ENCODE peak calls at places on chromosome 11, in five cellular contexts. One of them, this sample, is unnamed.

GRCh38 chr11:41522391-41522790 is 62.9 kb upstream of the LRRC4C start:
- DNase-seq in adrenal gland: no peak
- DNase-seq in left ventricle myocardium inferior: no peak
- DNase-seq in A549: no peak
- DNase-seq in epithelial cell of esophagus: no peak
- DNase-seq in this sample: no peak

GRCh38 chr11:9057032-9057431 is 34.4 kb downstream of the SCUBE2 start:
- DNase-seq in adrenal gland: no peak
- DNase-seq in A549: no peak
- DNase-seq in epithelial cell of esophagus: no peak
- DNase-seq in left ventricle myocardium inferior: no peak
- DNase-seq in this sample: no peak

GRCh38 chr11:118275184-118275583 is 11.1 kb upstream of the MPZL2 start:
- DNase-seq in epithelial cell of esophagus: peak; percentile 80
- DNase-seq in adrenal gland: no peak
- DNase-seq in A549: no peak
- DNase-seq in left ventricle myocardium inferior: no peak
- DNase-seq in this sample: no peak

GRCh38 chr11:19450282-19450681 is 209.5 kb upstream of the E2F8 start:
- DNase-seq in A549: no peak
- DNase-seq in epithelial cell of esophagus: no peak
- DNase-seq in left ventricle myocardium inferior: no peak
- DNase-seq in adrenal gland: no peak
- DNase-seq in this sample: no peak

GRCh38 chr11:118622376-118623290 is 15.2 kb downstream of the PHLDB1 start:
- DNase-seq in epithelial cell of esophagus: peak; percentile 95
- DNase-seq in A549: peak; percentile 38
- DNase-seq in adrenal gland: peak; percentile 89
- DNase-seq in left ventricle myocardium inferior: peak; percentile 62
- DNase-seq in this sample: peak; percentile 69

GRCh38 chr11:125233736-125234275 is 69.3 kb downstream of the PKNOX2 start:
- DNase-seq in epithelial cell of esophagus: no peak
- DNase-seq in A549: no peak
- DNase-seq in left ventricle myocardium inferior: no peak
- DNase-seq in adrenal gland: no peak
- DNase-seq in this sample: no peak

GRCh38 chr11:13889566-13890214 is 72.8 kb upstream of the SPON1 start:
- DNase-seq in adrenal gland: no peak
- DNase-seq in A549: no peak
- DNase-seq in left ventricle myocardium inferior: no peak
- DNase-seq in epithelial cell of esophagus: no peak
- DNase-seq in this sample: no peak

GRCh38 chr11:26522912-26523610 is 49.0 kb downstream of the MUC15 start:
- DNase-seq in left ventricle myocardium inferior: no peak
- DNase-seq in adrenal gland: no peak
- DNase-seq in A549: no peak
- DNase-seq in epithelial cell of esophagus: peak; percentile 71
- DNase-seq in this sample: peak; percentile 36

GRCh38 chr11:93034031-93034430 is 64.6 kb downstream of the MTNR1B start:
- DNase-seq in epithelial cell of esophagus: no peak
- DNase-seq in adrenal gland: no peak
- DNase-seq in A549: no peak
- DNase-seq in left ventricle myocardium inferior: no peak
- DNase-seq in this sample: no peak

GRCh38 chr11:103601230-103601846 is 435.1 kb upstream of the DDI1 start:
- DNase-seq in left ventricle myocardium inferior: no peak
- DNase-seq in epithelial cell of esophagus: peak; percentile 68
- DNase-seq in adrenal gland: peak; percentile 67
- DNase-seq in A549: peak; percentile 41
- DNase-seq in this sample: peak; percentile 71

GRCh38 chr11:93738647-93739081 is 2.6 kb downstream of the TAF1D start:
- DNase-seq in A549: no peak
- DNase-seq in left ventricle myocardium inferior: no peak
- DNase-seq in epithelial cell of esophagus: peak; percentile 29
- DNase-seq in adrenal gland: no peak
- DNase-seq in this sample: no peak

GRCh38 chr11:125025968-125026367 is 37.1 kb upstream of the SLC37A2 start:
- DNase-seq in left ventricle myocardium inferior: no peak
- DNase-seq in adrenal gland: no peak
- DNase-seq in epithelial cell of esophagus: no peak
- DNase-seq in A549: no peak
- DNase-seq in this sample: no peak

GRCh38 chr11:45846174-45846675 is 1.1 kb upstream of the CRY2 start:
- DNase-seq in left ventricle myocardium inferior: no peak
- DNase-seq in epithelial cell of esophagus: no peak
- DNase-seq in A549: no peak
- DNase-seq in adrenal gland: no peak
- DNase-seq in this sample: no peak

GRCh38 chr11:15819679-15820286 is 536.6 kb downstream of the SOX6 start:
- DNase-seq in A549: peak; percentile 41
- DNase-seq in left ventricle myocardium inferior: peak; percentile 73
- DNase-seq in adrenal gland: peak; percentile 78
- DNase-seq in epithelial cell of esophagus: peak; percentile 71
- DNase-seq in this sample: peak; percentile 66

GRCh38 chr11:12195773-12196172 is 85.4 kb downstream of the MICAL2 start:
- DNase-seq in A549: no peak
- DNase-seq in adrenal gland: no peak
- DNase-seq in epithelial cell of esophagus: no peak
- DNase-seq in left ventricle myocardium inferior: no peak
- DNase-seq in this sample: no peak

GRCh38 chr11:5204787-5205186 is 4.3 kb upstream of the OR51V1 start:
- DNase-seq in left ventricle myocardium inferior: no peak
- DNase-seq in A549: peak; percentile 64
- DNase-seq in adrenal gland: no peak
- DNase-seq in epithelial cell of esophagus: peak; percentile 69
- DNase-seq in this sample: peak; percentile 87

GRCh38 chr11:124799384-124800225 is 601 bp downstream of the MSANTD2 start:
- DNase-seq in left ventricle myocardium inferior: peak; percentile 22
- DNase-seq in A549: no peak
- DNase-seq in adrenal gland: peak; percentile 38
- DNase-seq in epithelial cell of esophagus: peak; percentile 35
- DNase-seq in this sample: peak; percentile 11

GRCh38 chr11:7512525-7513209 is 1.1 kb upstream of the PPFIBP2 start:
- DNase-seq in adrenal gland: peak; percentile 72
- DNase-seq in A549: no peak
- DNase-seq in epithelial cell of esophagus: no peak
- DNase-seq in left ventricle myocardium inferior: peak; percentile 83
- DNase-seq in this sample: no peak

GRCh38 chr11:77086521-77087472 is 15.8 kb upstream of the OMP start:
- DNase-seq in epithelial cell of esophagus: no peak
- DNase-seq in adrenal gland: no peak
- DNase-seq in A549: no peak
- DNase-seq in left ventricle myocardium inferior: peak; percentile 11
- DNase-seq in this sample: no peak

GRCh38 chr11:5129457-5129877 is 8.7 kb downstream of the OR52A5 start:
- DNase-seq in epithelial cell of esophagus: peak; percentile 4
- DNase-seq in A549: no peak
- DNase-seq in adrenal gland: no peak
- DNase-seq in left ventricle myocardium inferior: no peak
- DNase-seq in this sample: peak; percentile 35

GRCh38 chr11:79076526-79077115 is 364.2 kb downstream of the TENM4 start:
- DNase-seq in left ventricle myocardium inferior: peak; percentile 50
- DNase-seq in A549: peak; percentile 35
- DNase-seq in epithelial cell of esophagus: peak; percentile 43
- DNase-seq in adrenal gland: peak; percentile 61
- DNase-seq in this sample: peak; percentile 69

GRCh38 chr11:112558691-112559090 is 298.0 kb upstream of the PLET1 start:
- DNase-seq in adrenal gland: no peak
- DNase-seq in epithelial cell of esophagus: no peak
- DNase-seq in left ventricle myocardium inferior: no peak
- DNase-seq in A549: no peak
- DNase-seq in this sample: no peak

GRCh38 chr11:19380375-19380774 is 139.6 kb upstream of the E2F8 start:
- DNase-seq in left ventricle myocardium inferior: no peak
- DNase-seq in epithelial cell of esophagus: peak; percentile 91
- DNase-seq in adrenal gland: peak; percentile 55
- DNase-seq in A549: peak; percentile 46
- DNase-seq in this sample: peak; percentile 95

GRCh38 chr11:5505363-5506048 is 4.3 kb downstream of the UBQLN3 start:
- DNase-seq in epithelial cell of esophagus: no peak
- DNase-seq in adrenal gland: no peak
- DNase-seq in left ventricle myocardium inferior: no peak
- DNase-seq in A549: no peak
- DNase-seq in this sample: no peak

GRCh38 chr11:77596626-77597025 is 6.9 kb downstream of the AQP11 start:
- DNase-seq in left ventricle myocardium inferior: no peak
- DNase-seq in adrenal gland: no peak
- DNase-seq in A549: no peak
- DNase-seq in epithelial cell of esophagus: peak; percentile 68
- DNase-seq in this sample: peak; percentile 90

GRCh38 chr11:80462211-80462610 is 1021.4 kb upstream of the TENM4 start:
- DNase-seq in left ventricle myocardium inferior: no peak
- DNase-seq in A549: no peak
- DNase-seq in epithelial cell of esophagus: peak; percentile 96
- DNase-seq in adrenal gland: no peak
- DNase-seq in this sample: no peak

GRCh38 chr11:123536690-123537437 is 106.8 kb downstream of the GRAMD1B start:
- DNase-seq in A549: no peak
- DNase-seq in epithelial cell of esophagus: peak; percentile 16
- DNase-seq in left ventricle myocardium inferior: no peak
- DNase-seq in adrenal gland: peak; percentile 76
- DNase-seq in this sample: no peak
- H3K4me3 ChIP-seq in A549: no peak overlapping the region
- H3K4me3 ChIP-seq in epithelial cell of esophagus: no peak overlapping the region
- H3K4me3 ChIP-seq in left ventricle myocardium inferior: no peak overlapping the region
- H3K4me3 ChIP-seq in adrenal gland: no peak overlapping the region
- H3K4me3 ChIP-seq in this sample: no peak overlapping the region

DNA sequence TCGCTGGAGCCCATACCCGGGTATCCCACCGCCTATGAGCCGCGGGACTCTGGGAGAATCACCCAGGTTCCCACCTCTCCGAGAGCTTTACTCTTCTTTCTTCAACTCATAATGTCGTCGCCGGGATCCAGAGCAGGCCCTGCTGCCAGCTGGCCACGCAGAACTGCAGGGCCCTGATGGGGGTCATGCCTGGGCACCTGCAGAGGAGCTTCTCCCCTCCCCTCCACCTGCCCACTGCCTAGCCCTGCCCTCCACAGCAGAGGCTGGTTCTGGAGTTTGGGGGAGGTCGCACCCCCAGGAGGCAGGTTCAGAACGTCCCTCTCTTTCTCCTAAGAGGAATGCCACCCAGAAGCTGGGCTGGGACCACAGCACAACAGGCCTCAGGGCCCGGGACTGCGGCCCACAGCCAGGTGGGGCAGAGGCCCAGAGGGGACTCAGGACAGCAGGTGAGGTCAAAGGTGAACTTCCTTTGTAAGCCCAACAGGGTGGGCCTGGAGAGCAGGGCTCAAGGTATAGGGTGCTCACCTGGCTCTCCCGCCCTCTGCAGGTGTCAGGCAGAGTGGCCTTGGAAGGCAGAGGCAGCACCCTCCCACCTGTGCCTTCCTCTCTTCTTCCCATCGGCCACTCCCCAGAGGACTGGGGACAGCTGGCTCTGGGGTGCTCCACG is 1.9 kb downstream of the SLC25A45 start:
- DNase-seq in epithelial cell of esophagus: no peak
- DNase-seq in adrenal gland: no peak
- DNase-seq in left ventricle myocardium inferior: no peak
- DNase-seq in A549: no peak
- DNase-seq in this sample: no peak
- TF ChIP-seq CTCF in epithelial cell of esophagus: no peak
- TF ChIP-seq CTCF in adrenal gland: no peak
- TF ChIP-seq CTCF in left ventricle myocardium inferior: no peak
- TF ChIP-seq CTCF in A549: no peak
- TF ChIP-seq CTCF in this sample: no peak

GRCh38 chr11:61113209-61113608 is 10.9 kb downstream of the CD5 start:
- DNase-seq in epithelial cell of esophagus: no peak
- DNase-seq in A549: no peak
- DNase-seq in left ventricle myocardium inferior: no peak
- DNase-seq in adrenal gland: no peak
- DNase-seq in this sample: no peak
- H3K4me3 ChIP-seq in epithelial cell of esophagus: no peak overlapping the region
- H3K4me3 ChIP-seq in A549: no peak overlapping the region
- H3K4me3 ChIP-seq in left ventricle myocardium inferior: no peak overlapping the region
- H3K4me3 ChIP-seq in adrenal gland: no peak overlapping the region
- H3K4me3 ChIP-seq in this sample: no peak overlapping the region

GRCh38 chr11:30561691-30562412 is 24.3 kb downstream of the MPPED2 start:
- DNase-seq in epithelial cell of esophagus: no peak
- DNase-seq in A549: no peak
- DNase-seq in left ventricle myocardium inferior: no peak
- DNase-seq in adrenal gland: no peak
- DNase-seq in this sample: no peak
- TF ChIP-seq CTCF in epithelial cell of esophagus: no peak
- TF ChIP-seq CTCF in A549: no peak
- TF ChIP-seq CTCF in left ventricle myocardium inferior: no peak
- TF ChIP-seq CTCF in adrenal gland: no peak
- TF ChIP-seq CTCF in this sample: no peak

GRCh38 chr11:122103366-122103765 is 12.6 kb downstream of the BLID start:
- DNase-seq in A549: no peak
- DNase-seq in adrenal gland: no peak
- DNase-seq in left ventricle myocardium inferior: no peak
- DNase-seq in epithelial cell of esophagus: peak; percentile 72
- DNase-seq in this sample: peak; percentile 63

GRCh38 chr11:122102426-122102825 is 13.6 kb downstream of the BLID start:
- DNase-seq in A549: no peak
- DNase-seq in adrenal gland: no peak
- DNase-seq in left ventricle myocardium inferior: no peak
- DNase-seq in epithelial cell of esophagus: no peak
- DNase-seq in this sample: peak; percentile 60

GRCh38 chr11:122099345-122100045 is 16.5 kb downstream of the BLID start:
- DNase-seq in adrenal gland: no peak
- DNase-seq in left ventricle myocardium inferior: no peak
- DNase-seq in epithelial cell of esophagus: peak; percentile 39
- DNase-seq in A549: no peak
- DNase-seq in this sample: no peak

GRCh38 chr11:122100222-122101080 is 15.6 kb downstream of the BLID start:
- DNase-seq in left ventricle myocardium inferior: peak; percentile 63
- DNase-seq in adrenal gland: peak; percentile 57
- DNase-seq in epithelial cell of esophagus: peak; percentile 53
- DNase-seq in A549: no peak
- DNase-seq in this sample: peak; percentile 69

GRCh38 chr11:122101625-122102291 is 14.3 kb downstream of the BLID start:
- DNase-seq in adrenal gland: peak; percentile 70
- DNase-seq in left ventricle myocardium inferior: peak; percentile 50
- DNase-seq in A549: no peak
- DNase-seq in epithelial cell of esophagus: peak; percentile 78
- DNase-seq in this sample: peak; percentile 89
- H3K4me3 ChIP-seq in adrenal gland: no peak overlapping the region
- H3K4me3 ChIP-seq in left ventricle myocardium inferior: peak overlapping the region; percentile 72
- H3K4me3 ChIP-seq in A549: no peak overlapping the region
- H3K4me3 ChIP-seq in epithelial cell of esophagus: peak overlapping the region; percentile 72
- H3K4me3 ChIP-seq in this sample: peak overlapping the region; percentile 93

GRCh38 chr11:3683039-3683438 is 11.9 kb upstream of the CHRNA10 start:
- DNase-seq in left ventricle myocardium inferior: no peak
- DNase-seq in A549: no peak
- DNase-seq in epithelial cell of esophagus: no peak
- DNase-seq in adrenal gland: no peak
- DNase-seq in this sample: no peak
- TF ChIP-seq CTCF in left ventricle myocardium inferior: no peak
- TF ChIP-seq CTCF in A549: no peak
- TF ChIP-seq CTCF in epithelial cell of esophagus: no peak
- TF ChIP-seq CTCF in adrenal gland: no peak
- TF ChIP-seq CTCF in this sample: no peak